ENCODE peak calls at places on chromosome X, in eight cellular contexts. One of them, this sample, is unnamed.

GRCh38 chrX:130577431-130577830 is 175.6 kb downstream of the RBMX2 start:
- DNase-seq in Caki2: no peak
- DNase-seq in heart right ventricle: no peak
- DNase-seq in coronary artery: no peak
- DNase-seq in KG1: no peak
- DNase-seq in activated T-helper 1 cell treated with anti-CD3 and anti-CD28 coated beads, Interleukin-2, amount 50 U/mL, for 16 hours: no peak
- DNase-seq in ACHN: no peak
- DNase-seq in HTR-8/SVneo: no peak
- DNase-seq in this sample: no peak

GRCh38 chrX:129654652-129655546 is at the start of gene APLN:
- DNase-seq in coronary artery: peak; percentile 69
- DNase-seq in Caki2: peak; percentile 47
- DNase-seq in HTR-8/SVneo: no peak
- DNase-seq in heart right ventricle: peak; percentile 58
- DNase-seq in activated T-helper 1 cell treated with anti-CD3 and anti-CD28 coated beads, Interleukin-2, amount 50 U/mL, for 16 hours: no peak
- DNase-seq in KG1: no peak
- DNase-seq in ACHN: peak; percentile 40
- DNase-seq in this sample: peak; percentile 55

GRCh38 chrX:153726286-153727107 is 1.8 kb downstream of the ABCD1 start:
- DNase-seq in activated T-helper 1 cell treated with anti-CD3 and anti-CD28 coated beads, Interleukin-2, amount 50 U/mL, for 16 hours: no peak
- DNase-seq in HTR-8/SVneo: no peak
- DNase-seq in heart right ventricle: peak; percentile 62
- DNase-seq in KG1: no peak
- DNase-seq in ACHN: peak; percentile 17
- DNase-seq in coronary artery: peak; percentile 80
- DNase-seq in Caki2: peak; percentile 55
- DNase-seq in this sample: no peak

GRCh38 chrX:133085785-133086184 is 11.1 kb downstream of the USP26 start:
- DNase-seq in KG1: no peak
- DNase-seq in heart right ventricle: no peak
- DNase-seq in activated T-helper 1 cell treated with anti-CD3 and anti-CD28 coated beads, Interleukin-2, amount 50 U/mL, for 16 hours: no peak
- DNase-seq in HTR-8/SVneo: no peak
- DNase-seq in Caki2: peak; percentile 1
- DNase-seq in ACHN: no peak
- DNase-seq in coronary artery: no peak
- DNase-seq in this sample: no peak

GRCh38 chrX:123876844-123877243 is 17.0 kb downstream of the XIAP start:
- DNase-seq in HTR-8/SVneo: no peak
- DNase-seq in KG1: no peak
- DNase-seq in activated T-helper 1 cell treated with anti-CD3 and anti-CD28 coated beads, Interleukin-2, amount 50 U/mL, for 16 hours: no peak
- DNase-seq in Caki2: no peak
- DNase-seq in coronary artery: no peak
- DNase-seq in heart right ventricle: no peak
- DNase-seq in ACHN: no peak
- DNase-seq in this sample: no peak

GRCh38 chrX:30888526-30889146 is 418 bp downstream of the TAB3 start:
- DNase-seq in KG1: no peak
- DNase-seq in Caki2: peak; percentile 11
- DNase-seq in HTR-8/SVneo: no peak
- DNase-seq in activated T-helper 1 cell treated with anti-CD3 and anti-CD28 coated beads, Interleukin-2, amount 50 U/mL, for 16 hours: peak; percentile 8
- DNase-seq in ACHN: no peak
- DNase-seq in heart right ventricle: peak; percentile 3
- DNase-seq in coronary artery: peak; percentile 75
- DNase-seq in this sample: no peak

GRCh38 chrX:20433376-20433775 is 166.7 kb upstream of the RPS6KA3 start:
- DNase-seq in heart right ventricle: no peak
- DNase-seq in ACHN: no peak
- DNase-seq in KG1: peak; percentile 0
- DNase-seq in coronary artery: no peak
- DNase-seq in activated T-helper 1 cell treated with anti-CD3 and anti-CD28 coated beads, Interleukin-2, amount 50 U/mL, for 16 hours: no peak
- DNase-seq in Caki2: no peak
- DNase-seq in HTR-8/SVneo: no peak
- DNase-seq in this sample: no peak

GRCh38 chrX:32995427-32995826 is 215.9 kb downstream of the DMD start:
- DNase-seq in Caki2: no peak
- DNase-seq in activated T-helper 1 cell treated with anti-CD3 and anti-CD28 coated beads, Interleukin-2, amount 50 U/mL, for 16 hours: no peak
- DNase-seq in ACHN: no peak
- DNase-seq in heart right ventricle: no peak
- DNase-seq in HTR-8/SVneo: no peak
- DNase-seq in KG1: no peak
- DNase-seq in coronary artery: no peak
- DNase-seq in this sample: no peak

GRCh38 chrX:70480660-70481018 is 36.0 kb downstream of the DLG3 start:
- DNase-seq in Caki2: no peak
- DNase-seq in heart right ventricle: peak; percentile 41
- DNase-seq in HTR-8/SVneo: no peak
- DNase-seq in coronary artery: no peak
- DNase-seq in ACHN: no peak
- DNase-seq in activated T-helper 1 cell treated with anti-CD3 and anti-CD28 coated beads, Interleukin-2, amount 50 U/mL, for 16 hours: no peak
- DNase-seq in KG1: no peak
- DNase-seq in this sample: no peak

GRCh38 chrX:109774136-109774535 is 41.1 kb upstream of the ACSL4 start:
- DNase-seq in Caki2: no peak
- DNase-seq in coronary artery: no peak
- DNase-seq in activated T-helper 1 cell treated with anti-CD3 and anti-CD28 coated beads, Interleukin-2, amount 50 U/mL, for 16 hours: no peak
- DNase-seq in HTR-8/SVneo: no peak
- DNase-seq in KG1: no peak
- DNase-seq in ACHN: no peak
- DNase-seq in heart right ventricle: no peak
- DNase-seq in this sample: no peak

GRCh38 chrX:14026121-14026520 is 3.6 kb downstream of the GEMIN8 start:
- DNase-seq in activated T-helper 1 cell treated with anti-CD3 and anti-CD28 coated beads, Interleukin-2, amount 50 U/mL, for 16 hours: no peak
- DNase-seq in ACHN: no peak
- DNase-seq in KG1: no peak
- DNase-seq in heart right ventricle: no peak
- DNase-seq in Caki2: no peak
- DNase-seq in coronary artery: no peak
- DNase-seq in HTR-8/SVneo: no peak
- DNase-seq in this sample: no peak

GRCh38 chrX:54494970-54495813 is 842 bp downstream of the FGD1 start:
- DNase-seq in heart right ventricle: no peak
- DNase-seq in KG1: no peak
- DNase-seq in HTR-8/SVneo: no peak
- DNase-seq in coronary artery: no peak
- DNase-seq in ACHN: peak; percentile 19
- DNase-seq in activated T-helper 1 cell treated with anti-CD3 and anti-CD28 coated beads, Interleukin-2, amount 50 U/mL, for 16 hours: no peak
- DNase-seq in Caki2: no peak
- DNase-seq in this sample: no peak

GRCh38 chrX:87489071-87489470 is 28.5 kb upstream of the KLHL4 start:
- DNase-seq in coronary artery: no peak
- DNase-seq in HTR-8/SVneo: no peak
- DNase-seq in activated T-helper 1 cell treated with anti-CD3 and anti-CD28 coated beads, Interleukin-2, amount 50 U/mL, for 16 hours: no peak
- DNase-seq in KG1: no peak
- DNase-seq in ACHN: no peak
- DNase-seq in heart right ventricle: no peak
- DNase-seq in Caki2: no peak
- DNase-seq in this sample: no peak